ENCODE peak calls at places on chromosome 16, in seven cellular contexts. S is AG09309; Q is stimulated activated CD4-positive, alpha-beta T cell treated with anti-CD3 and anti-CD28 coated beads, Interleukin-15, amount 100 ng/mL, for 1 hour; L is BJ; H is activated T-cell treated with anti-CD3 and anti-CD28 coated beads, Interleukin-2, amount 50 U/mL, for 4 hours; I is activated CD8-positive, alpha-beta memory T cell treated with anti-CD3 and anti-CD28 coated beads for 48 hours; N is nephron progenitor cell. F is an unnamed sample.

GRCh38 chr16:69822174-69822935 is 60.2 kb downstream of the WWP2 start:
- DNase-seq in Q (no peak), H (no peak), N (no peak), S (no peak), L (no peak), I (no peak), F (no peak)

GRCh38 chr16:66693088-66693487 is 3.5 kb downstream of the CMTM4 start:
- DNase-seq in N (no peak), I (no peak), H (no peak), S (no peak), Q (no peak), L (no peak), F (no peak)

GRCh38 chr16:71338193-71338592 is 20.3 kb upstream of the CALB2 start:
- DNase-seq in Q (no peak), I (no peak), S (no peak), N (no peak), L (no peak), H (no peak), F (peak; percentile 64)

GRCh38 chr16:53372942-53373871 is 61.1 kb upstream of the RBL2 start:
- DNase-seq in S (no peak), H (peak; percentile 81), Q (peak; percentile 75), I (peak; percentile 47), L (no peak), N (no peak), F (peak; percentile 9)

GRCh38 chr16:84675423-84675822 is 24.4 kb upstream of the USP10 start:
- DNase-seq in H (no peak), L (no peak), I (no peak), S (no peak), N (no peak), Q (no peak), F (no peak)

GRCh38 chr16:86215979-86216585 is 294.2 kb upstream of the FOXF1 start:
- DNase-seq in N (no peak), Q (no peak), I (no peak), S (no peak), L (no peak), H (no peak), F (no peak)

GRCh38 chr16:80580109-80580832 is 39.5 kb downstream of the DYNLRB2 start:
- DNase-seq in S (no peak), I (peak; percentile 41), Q (peak; percentile 21), L (no peak), N (no peak), H (peak; percentile 39), F (peak; percentile 4)

GRCh38 chr16:67723151-67723915 is 4.2 kb upstream of the GFOD2 start:
- DNase-seq in Q (no peak), N (no peak), I (no peak), H (no peak), L (peak; percentile 69), S (peak; percentile 62), F (no peak)

GRCh38 chr16:81483064-81483969 is 38.7 kb downstream of the CMIP start:
- DNase-seq in H (no peak), Q (no peak), S (no peak), N (no peak), L (no peak), I (no peak), F (no peak)

GRCh38 chr16:67901734-67902133 is 8.7 kb downstream of the PSKH1 start:
- DNase-seq in I (no peak), Q (no peak), L (no peak), S (no peak), H (no peak), N (no peak), F (no peak)

GRCh38 chr16:55671206-55671973 is 15.6 kb downstream of the SLC6A2 start:
- DNase-seq in H (no peak), S (no peak), N (no peak), I (no peak), L (no peak), Q (no peak), F (no peak)

GRCh38 chr16:67779256-67780014 is 26.9 kb downstream of the RANBP10 start:
- DNase-seq in H (no peak), N (no peak), L (no peak), I (no peak), S (no peak), Q (no peak), F (no peak)

GRCh38 chr16:10876305-10876704 is 697 bp upstream of the CIITA start:
- DNase-seq in I (no peak), Q (no peak), L (no peak), H (no peak), N (no peak), S (no peak), F (no peak)

GRCh38 chr16:87149051-87149450 is 168.1 kb downstream of the C16orf95 start:
- DNase-seq in H (no peak), S (no peak), Q (no peak), N (no peak), L (peak; percentile 19), I (no peak), F (no peak)

GRCh38 chr16:1296688-1297412 is 12.6 kb upstream of the UBE2I start:
- DNase-seq in L (peak; percentile 34), Q (no peak), I (no peak), N (no peak), S (no peak), H (no peak), F (peak; percentile 80)

GRCh38 chr16:11082860-11083388 is 138.6 kb downstream of the CLEC16A start:
- DNase-seq in H (no peak), I (no peak), N (no peak), Q (no peak), L (no peak), S (no peak), F (no peak)

GRCh38 chr16:81035975-81036750 is 521 bp downstream of the ATMIN start:
- DNase-seq in S (no peak), N (peak; percentile 54), Q (peak; percentile 22), L (no peak), I (peak; percentile 12), H (peak; percentile 6), F (peak; percentile 23)

GRCh38 chr16:10862432-10862831 is 14.6 kb upstream of the CIITA start:
- DNase-seq in S (peak; percentile 83), H (no peak), Q (no peak), N (no peak), L (no peak), I (no peak), F (peak; percentile 27)

GRCh38 chr16:9625122-9625521 is 533.7 kb downstream of the HAPSTR1 start:
- DNase-seq in H (no peak), Q (no peak), S (no peak), N (no peak), L (no peak), I (no peak), F (no peak)

GRCh38 chr16:69566437-69567030 is 768 bp downstream of the NFAT5 start:
- DNase-seq in L (no peak), S (no peak), H (no peak), I (peak; percentile 40), Q (no peak), N (peak; percentile 61), F (peak; percentile 49)

GRCh38 chr16:73171901-73172619 is 124.1 kb upstream of the ZFHX3 start:
- DNase-seq in S (no peak), H (no peak), Q (no peak), L (no peak), I (no peak), N (peak; percentile 32), F (no peak)

GRCh38 chr16:30761427-30761927 is 385 bp downstream of the CFAP119 start:
- DNase-seq in L (no peak), H (peak; percentile 21), I (peak; percentile 36), Q (no peak), S (no peak), N (peak; percentile 69), F (no peak)

GRCh38 chr16:68707341-68708152 is 29.5 kb upstream of the CDH1 start:
- DNase-seq in H (no peak), Q (no peak), S (no peak), L (no peak), I (no peak), N (peak; percentile 33), F (peak; percentile 89)

GRCh38 chr16:49542391-49542891 is 168.8 kb downstream of the C16orf78 start:
- DNase-seq in L (no peak), H (no peak), S (no peak), Q (no peak), I (no peak), N (no peak), F (no peak)

GRCh38 chr16:71216714-71217113 is 13.8 kb downstream of the HYDIN start:
- DNase-seq in Q (no peak), H (no peak), L (no peak), S (no peak), N (no peak), I (no peak), F (no peak)

GRCh38 chr16:77273-77806 is 685 bp upstream of the MPG start:
- DNase-seq in L (no peak), I (peak; percentile 39), S (no peak), Q (peak; percentile 22), N (peak; percentile 54), H (peak; percentile 18), F (peak; percentile 73)

GRCh38 chr16:63702981-63703590 is 1418.8 kb downstream of the CDH11 start:
- DNase-seq in I (no peak), Q (no peak), N (no peak), L (no peak), H (no peak), S (no peak), F (no peak)

GRCh38 chr16:16021988-16022682 is 72.7 kb downstream of the ABCC1 start:
- DNase-seq in Q (no peak), L (peak; percentile 85), N (peak; percentile 84), H (no peak), S (peak; percentile 79), I (no peak), F (peak; percentile 98)

GRCh38 chr16:31696968-31697743 is 169.5 kb downstream of the AHSP start:
- DNase-seq in S (peak; percentile 21), L (no peak), H (no peak), Q (no peak), N (no peak), I (no peak), F (no peak)

GRCh38 chr16:30395992-30396560 is 856 bp downstream of the ZNF48 start:
- DNase-seq in N (no peak), I (no peak), S (no peak), L (no peak), Q (no peak), H (no peak), F (no peak)

GRCh38 chr16:10070591-10070990 is 111.6 kb downstream of the GRIN2A start:
- DNase-seq in N (no peak), S (no peak), I (no peak), Q (no peak), H (no peak), L (no peak), F (no peak)